ENCODE peak calls at places on chromosomes 3 and 15, in six cellular contexts. One of them, this sample, is unnamed.

GRCh38 chr3:39099242-39099641 is 8.2 kb downstream of the GORASP1 start:
- DNase-seq in A549: no peak
- DNase-seq in K562: no peak
- DNase-seq in HepG2: no peak
- DNase-seq in IMR-90: no peak
- DNase-seq in GM12878: no peak
- DNase-seq in this sample: no peak

GRCh38 chr15:38670142-38671002 is 105.8 kb upstream of the RASGRP1 start:
- DNase-seq in A549: no peak
- DNase-seq in K562: no peak
- DNase-seq in HepG2: no peak
- DNase-seq in IMR-90: no peak
- DNase-seq in GM12878: no peak
- DNase-seq in this sample: no peak

GRCh38 chr3:60064210-60065178 is 1014.7 kb upstream of the CFAP20DC start:
- DNase-seq in A549: no peak
- DNase-seq in K562: peak
- DNase-seq in HepG2: no peak
- DNase-seq in IMR-90: peak
- DNase-seq in GM12878: no peak
- DNase-seq in this sample: no peak

GRCh38 chr15:39680868-39681267 is 100.0 kb downstream of the THBS1 start:
- DNase-seq in A549: no peak
- DNase-seq in K562: no peak
- DNase-seq in HepG2: no peak
- DNase-seq in IMR-90: peak
- DNase-seq in GM12878: no peak
- DNase-seq in this sample: no peak

GRCh38 chr3:175356899-175357324 is 497.8 kb downstream of the NAALADL2 start:
- DNase-seq in A549: peak
- DNase-seq in K562: no peak
- DNase-seq in HepG2: no peak
- DNase-seq in IMR-90: peak
- DNase-seq in GM12878: no peak
- DNase-seq in this sample: no peak

GRCh38 chr3:135908737-135909136 is 56.8 kb upstream of the PPP2R3A start:
- DNase-seq in A549: no peak
- DNase-seq in K562: no peak
- DNase-seq in HepG2: no peak
- DNase-seq in IMR-90: no peak
- DNase-seq in GM12878: no peak
- DNase-seq in this sample: no peak

GRCh38 chr3:54733615-54734014 is 194.2 kb downstream of the LRTM1 start:
- DNase-seq in A549: no peak
- DNase-seq in K562: no peak
- DNase-seq in HepG2: no peak
- DNase-seq in IMR-90: no peak
- DNase-seq in GM12878: no peak
- DNase-seq in this sample: no peak

GRCh38 chr15:39639037-39639436 is 58.2 kb downstream of the THBS1 start:
- DNase-seq in A549: no peak
- DNase-seq in K562: no peak
- DNase-seq in HepG2: peak
- DNase-seq in IMR-90: no peak
- DNase-seq in GM12878: no peak
- DNase-seq in this sample: no peak

GRCh38 chr3:141275032-141275422 is 43.4 kb downstream of the PXYLP1 start:
- DNase-seq in A549: no peak
- DNase-seq in K562: no peak
- DNase-seq in HepG2: peak
- DNase-seq in IMR-90: peak
- DNase-seq in GM12878: no peak
- DNase-seq in this sample: no peak

GRCh38 chr3:32510075-32510724 is 7.5 kb upstream of the CMTM6 start:
- DNase-seq in A549: peak
- DNase-seq in K562: peak
- DNase-seq in HepG2: peak
- DNase-seq in IMR-90: peak
- DNase-seq in GM12878: no peak
- DNase-seq in this sample: peak

GRCh38 chr3:111668912-111669488 is 73.9 kb upstream of the ZBED2 start:
- DNase-seq in A549: peak
- DNase-seq in K562: peak
- DNase-seq in HepG2: peak
- DNase-seq in IMR-90: peak
- DNase-seq in GM12878: no peak
- DNase-seq in this sample: peak

GRCh38 chr3:88032245-88032644 is 26.6 kb downstream of the CGGBP1 start:
- DNase-seq in A549: no peak
- DNase-seq in K562: no peak
- DNase-seq in HepG2: no peak
- DNase-seq in IMR-90: peak
- DNase-seq in GM12878: no peak
- DNase-seq in this sample: no peak

GRCh38 chr3:56294316-56294715 is 174.0 kb downstream of the ERC2 start:
- DNase-seq in A549: no peak
- DNase-seq in K562: no peak
- DNase-seq in HepG2: no peak
- DNase-seq in IMR-90: no peak
- DNase-seq in GM12878: no peak
- DNase-seq in this sample: no peak

GRCh38 chr3:29236441-29236840 is 44.4 kb upstream of the RBMS3 start:
- DNase-seq in A549: no peak
- DNase-seq in K562: no peak
- DNase-seq in HepG2: no peak
- DNase-seq in IMR-90: no peak
- DNase-seq in GM12878: no peak
- DNase-seq in this sample: no peak

GRCh38 chr15:90407871-90408317 is 19.9 kb downstream of the IQGAP1 start:
- DNase-seq in A549: no peak
- DNase-seq in K562: no peak
- DNase-seq in HepG2: no peak
- DNase-seq in IMR-90: peak
- DNase-seq in GM12878: no peak
- DNase-seq in this sample: no peak

GRCh38 chr15:56877591-56877990 is 40.9 kb upstream of the TCF12 start:
- DNase-seq in A549: no peak
- DNase-seq in K562: no peak
- DNase-seq in HepG2: no peak
- DNase-seq in IMR-90: no peak
- DNase-seq in GM12878: no peak
- DNase-seq in this sample: no peak

GRCh38 chr15:48025118-48025517 is 95.7 kb upstream of the SLC24A5 start:
- DNase-seq in A549: no peak
- DNase-seq in K562: no peak
- DNase-seq in HepG2: no peak
- DNase-seq in IMR-90: peak
- DNase-seq in GM12878: no peak
- DNase-seq in this sample: no peak

GRCh38 chr15:61830536-61831330 is 229.5 kb downstream of the VPS13C start:
- DNase-seq in A549: no peak
- DNase-seq in K562: no peak
- DNase-seq in HepG2: no peak
- DNase-seq in IMR-90: no peak
- DNase-seq in GM12878: no peak
- DNase-seq in this sample: no peak

GRCh38 chr15:69314174-69314573 is 15.5 kb downstream of the PAQR5 start:
- DNase-seq in A549: no peak
- DNase-seq in K562: no peak
- DNase-seq in HepG2: no peak
- DNase-seq in IMR-90: no peak
- DNase-seq in GM12878: no peak
- DNase-seq in this sample: no peak

GRCh38 chr3:16498130-16498890 is 15.2 kb downstream of the RFTN1 start:
- DNase-seq in A549: no peak
- DNase-seq in K562: no peak
- DNase-seq in HepG2: no peak
- DNase-seq in IMR-90: no peak
- DNase-seq in GM12878: no peak
- DNase-seq in this sample: no peak

GRCh38 chr15:38196116-38196515 is 56.5 kb upstream of the SPRED1 start:
- DNase-seq in A549: no peak
- DNase-seq in K562: no peak
- DNase-seq in HepG2: no peak
- DNase-seq in IMR-90: no peak
- DNase-seq in GM12878: no peak
- DNase-seq in this sample: no peak

GRCh38 chr3:108970561-108970960 is 16.9 kb upstream of the GUCA1C start:
- DNase-seq in A549: no peak
- DNase-seq in K562: no peak
- DNase-seq in HepG2: no peak
- DNase-seq in IMR-90: no peak
- DNase-seq in GM12878: no peak
- DNase-seq in this sample: no peak

GRCh38 chr3:33152363-33153360 is 38.8 kb downstream of the CRTAP start:
- DNase-seq in A549: no peak
- DNase-seq in K562: no peak
- DNase-seq in HepG2: no peak
- DNase-seq in IMR-90: no peak
- DNase-seq in GM12878: no peak
- DNase-seq in this sample: peak

GRCh38 chr3:37282996-37283395 is 108.6 kb upstream of the LRRFIP2 start:
- DNase-seq in A549: no peak
- DNase-seq in K562: no peak
- DNase-seq in HepG2: no peak
- DNase-seq in IMR-90: peak
- DNase-seq in GM12878: no peak
- DNase-seq in this sample: no peak
- TF ChIP-seq BHLHE40 in A549: no peak
- TF ChIP-seq BHLHE40 in K562: no peak
- TF ChIP-seq BHLHE40 in HepG2: no peak
- TF ChIP-seq BHLHE40 in IMR-90: no peak
- TF ChIP-seq BHLHE40 in GM12878: no peak
- TF ChIP-seq BHLHE40 in this sample: no peak

DNA sequence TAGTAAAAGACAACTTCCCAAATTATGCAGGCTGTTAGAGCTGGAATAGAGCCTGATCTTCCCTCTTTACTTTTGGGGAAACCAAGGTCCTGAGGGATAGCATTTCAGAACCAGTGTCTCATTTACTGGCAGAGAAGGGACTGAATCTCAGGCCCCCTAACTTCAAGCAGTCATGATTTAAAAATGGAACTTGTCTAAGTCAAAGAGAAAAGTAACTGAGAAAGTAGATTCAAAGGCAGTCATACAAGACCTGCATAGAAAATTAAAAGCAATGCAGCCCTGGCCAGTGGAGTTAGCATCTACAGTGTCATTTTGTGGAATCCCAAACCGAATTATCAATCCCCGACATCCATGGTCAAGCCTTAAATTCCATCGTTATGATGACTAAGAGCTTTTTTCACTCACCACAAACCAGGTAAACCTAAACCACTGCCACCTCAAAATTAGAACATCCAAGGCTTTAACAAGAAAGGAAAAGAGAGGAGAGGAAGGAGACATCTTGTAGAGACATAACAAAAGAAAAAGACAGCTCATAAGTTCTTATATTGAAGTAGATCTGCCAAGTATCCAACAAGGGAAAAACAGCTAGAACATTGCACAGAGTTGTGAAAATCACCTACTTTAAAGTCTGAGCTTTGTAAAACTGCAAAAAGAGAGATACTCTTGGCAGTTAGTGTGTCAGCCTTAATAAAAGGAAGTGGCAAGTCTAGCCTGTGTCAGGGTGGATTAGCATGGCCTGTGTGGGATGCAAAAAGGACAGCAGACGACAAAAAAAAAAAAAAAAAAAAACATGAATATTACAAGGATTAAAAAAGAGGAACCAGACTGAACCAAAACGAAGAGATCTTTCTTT is 54.1 kb upstream of the CCR2 start:
- DNase-seq in A549: no peak
- DNase-seq in K562: no peak
- DNase-seq in HepG2: no peak
- DNase-seq in IMR-90: no peak
- DNase-seq in GM12878: no peak
- DNase-seq in this sample: no peak
- TF ChIP-seq BHLHE40 in A549: no peak
- TF ChIP-seq BHLHE40 in K562: no peak
- TF ChIP-seq BHLHE40 in HepG2: no peak
- TF ChIP-seq BHLHE40 in IMR-90: no peak
- TF ChIP-seq BHLHE40 in GM12878: no peak
- TF ChIP-seq BHLHE40 in this sample: no peak

DNA sequence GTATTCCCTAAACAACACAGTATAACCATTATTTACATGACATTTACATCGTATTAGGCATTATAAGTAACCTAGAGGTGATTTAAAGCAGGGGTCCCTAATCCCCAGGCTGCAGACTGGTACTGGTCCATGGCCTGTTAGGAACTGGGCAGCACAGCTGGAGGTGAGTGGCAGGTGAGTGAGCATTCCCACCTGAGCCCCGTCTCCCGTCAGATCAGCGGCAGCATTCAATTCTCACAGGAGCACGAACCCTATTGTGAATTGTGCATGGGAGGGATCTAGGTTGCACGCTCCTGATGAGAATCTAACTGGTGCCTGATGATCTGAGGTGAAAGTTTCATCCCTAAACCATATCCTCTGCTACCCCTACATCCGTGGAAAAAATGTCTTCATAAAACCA is 138.2 kb downstream of the ATP10A start:
- DNase-seq in A549: no peak
- DNase-seq in K562: no peak
- DNase-seq in HepG2: no peak
- DNase-seq in IMR-90: no peak
- DNase-seq in GM12878: no peak
- DNase-seq in this sample: no peak
- TF ChIP-seq BHLHE40 in A549: no peak
- TF ChIP-seq BHLHE40 in K562: no peak
- TF ChIP-seq BHLHE40 in HepG2: no peak
- TF ChIP-seq BHLHE40 in IMR-90: no peak
- TF ChIP-seq BHLHE40 in GM12878: no peak
- TF ChIP-seq BHLHE40 in this sample: no peak

GRCh38 chr3:64222501-64222900 is 2.8 kb downstream of the PRICKLE2 start:
- DNase-seq in A549: no peak
- DNase-seq in K562: no peak
- DNase-seq in HepG2: no peak
- DNase-seq in IMR-90: no peak
- DNase-seq in GM12878: no peak
- DNase-seq in this sample: no peak

GRCh38 chr3:64225695-64226499 is 631 bp upstream of the PRICKLE2 start:
- DNase-seq in A549: no peak
- DNase-seq in K562: no peak
- DNase-seq in HepG2: no peak
- DNase-seq in IMR-90: peak
- DNase-seq in GM12878: no peak
- DNase-seq in this sample: no peak

GRCh38 chr3:64224826-64225606 is at the start of gene PRICKLE2:
- DNase-seq in A549: peak
- DNase-seq in K562: peak
- DNase-seq in HepG2: no peak
- DNase-seq in IMR-90: peak
- DNase-seq in GM12878: peak
- DNase-seq in this sample: peak

GRCh38 chr3:64221564-64222257 is 3.6 kb downstream of the PRICKLE2 start:
- DNase-seq in A549: no peak
- DNase-seq in K562: no peak
- DNase-seq in HepG2: no peak
- DNase-seq in IMR-90: no peak
- DNase-seq in GM12878: no peak
- DNase-seq in this sample: no peak

GRCh38 chr3:64223809-64224570 is 1.3 kb downstream of the PRICKLE2 start:
- DNase-seq in A549: peak
- DNase-seq in K562: no peak
- DNase-seq in HepG2: no peak
- DNase-seq in IMR-90: peak
- DNase-seq in GM12878: no peak
- DNase-seq in this sample: no peak
- TF ChIP-seq BHLHE40 in A549: no peak
- TF ChIP-seq BHLHE40 in K562: no peak
- TF ChIP-seq BHLHE40 in HepG2: no peak
- TF ChIP-seq BHLHE40 in IMR-90: no peak
- TF ChIP-seq BHLHE40 in GM12878: no peak
- TF ChIP-seq BHLHE40 in this sample: no peak

This sample was measured in HEK293T.